ENCODE peak calls at places on chromosomes 6 and 20, in ten cellular contexts. B is B cell, T is upper lobe of right lung, O is kidney epithelial cell, Z is NB4, W is BJ, K is H9, P is GM13976, U is PC-9, A is cardiac muscle cell. C is an unnamed sample.

GRCh38 chr20:10958279-10958678 is 284.5 kb upstream of the JAG1 start:
- DNase-seq in B (no peak), T (no peak), O (no peak), Z (no peak), W (no peak), K (no peak), P (no peak), U (no peak), A (no peak), C (no peak)

GRCh38 chr6:23446394-23447001 is 679.5 kb upstream of the NRSN1 start:
- DNase-seq in B (no peak), T (no peak), O (peak), Z (peak), W (peak), K (no peak), P (no peak), U (no peak), A (peak), C (peak)

GRCh38 chr6:44849829-44850228 is 462.3 kb downstream of the CDC5L start:
- DNase-seq in B (no peak), T (no peak), O (no peak), Z (no peak), W (no peak), K (no peak), P (no peak), U (no peak), A (no peak), C (no peak)

GRCh38 chr6:1312444-1313363 is 806 bp downstream of the FOXQ1 start:
- DNase-seq in B (peak), T (peak), O (no peak), Z (peak), W (no peak), K (peak), P (peak), U (peak), A (no peak), C (peak)

GRCh38 chr20:36017034-36017951 is 48.9 kb downstream of the CNBD2 start:
- DNase-seq in B (no peak), T (peak), O (peak), Z (no peak), W (peak), K (no peak), P (no peak), U (peak), A (peak), C (no peak)

GRCh38 chr6:26743157-26743821 is 83.7 kb upstream of the ZNF322 start:
- DNase-seq in B (no peak), T (no peak), O (no peak), Z (peak), W (no peak), K (peak), P (peak), U (peak), A (peak), C (peak)

GRCh38 chr20:53865905-53866786 is 204.2 kb downstream of the BCAS1 start:
- DNase-seq in B (no peak), T (no peak), O (no peak), Z (peak), W (no peak), K (peak), P (no peak), U (peak), A (peak), C (peak)

GRCh38 chr6:163620101-163620500 is 205.6 kb downstream of the QKI start:
- DNase-seq in B (no peak), T (no peak), O (no peak), Z (no peak), W (no peak), K (no peak), P (no peak), U (no peak), A (no peak), C (no peak)

GRCh38 chr20:20010639-20011500 is 6.3 kb upstream of the NAA20 start:
- DNase-seq in B (no peak), T (no peak), O (peak), Z (no peak), W (peak), K (no peak), P (no peak), U (peak), A (peak), C (no peak)

GRCh38 chr20:5430670-5431069 is 113.9 kb upstream of the PROKR2 start:
- DNase-seq in B (no peak), T (no peak), O (no peak), Z (no peak), W (no peak), K (no peak), P (no peak), U (no peak), A (no peak), C (no peak)
- TF ChIP-seq CTCF in B (no peak), T (no peak), O (peak), Z (no peak), W (no peak), K (peak), P (no peak), U (no peak), A (no peak), C (no peak)

GRCh38 chr6:98539669-98540207 is 294.6 kb upstream of the POU3F2 start:
- DNase-seq in B (no peak), T (no peak), O (no peak), Z (no peak), W (no peak), K (no peak), P (no peak), U (no peak), A (no peak), C (no peak)
- TF ChIP-seq CTCF in B (no peak), T (no peak), O (no peak), Z (no peak), W (no peak), K (peak), P (no peak), U (no peak), A (no peak), C (no peak)

GRCh38 chr6:140360651-140361050 is 986.2 kb upstream of the CITED2 start:
- DNase-seq in B (no peak), T (no peak), O (peak), Z (no peak), W (no peak), K (no peak), P (no peak), U (no peak), A (no peak), C (no peak)
- TF ChIP-seq CTCF in B (no peak), T (no peak), O (no peak), Z (no peak), W (no peak), K (no peak), P (no peak), U (no peak), A (no peak), C (no peak)

DNA sequence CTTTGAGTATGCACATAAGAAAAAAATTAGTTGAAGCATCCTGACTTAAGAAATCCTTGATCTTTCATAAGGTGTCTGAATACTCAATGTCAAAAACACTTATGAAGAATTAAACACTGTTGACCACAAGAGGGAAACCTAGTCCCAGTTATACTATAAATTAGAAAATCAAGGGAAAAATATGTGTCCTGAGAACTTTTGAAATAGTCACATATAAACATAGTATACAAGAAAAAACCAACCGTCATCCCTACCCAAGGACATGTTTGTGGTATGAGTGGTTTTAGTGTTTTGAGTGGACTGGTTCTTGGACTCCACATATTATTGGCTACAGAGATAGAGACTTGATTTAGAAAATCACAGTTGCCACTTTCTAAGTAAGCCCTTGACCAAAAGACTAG is 7.6 kb upstream of the HLA-DRA start:
- DNase-seq in B (no peak), T (no peak), O (no peak), Z (peak), W (no peak), K (no peak), P (no peak), U (no peak), A (peak), C (no peak)
- TF ChIP-seq CTCF in B (peak), T (peak), O (no peak), Z (no peak), W (no peak), K (peak), P (peak), U (peak), A (peak), C (peak)

DNA sequence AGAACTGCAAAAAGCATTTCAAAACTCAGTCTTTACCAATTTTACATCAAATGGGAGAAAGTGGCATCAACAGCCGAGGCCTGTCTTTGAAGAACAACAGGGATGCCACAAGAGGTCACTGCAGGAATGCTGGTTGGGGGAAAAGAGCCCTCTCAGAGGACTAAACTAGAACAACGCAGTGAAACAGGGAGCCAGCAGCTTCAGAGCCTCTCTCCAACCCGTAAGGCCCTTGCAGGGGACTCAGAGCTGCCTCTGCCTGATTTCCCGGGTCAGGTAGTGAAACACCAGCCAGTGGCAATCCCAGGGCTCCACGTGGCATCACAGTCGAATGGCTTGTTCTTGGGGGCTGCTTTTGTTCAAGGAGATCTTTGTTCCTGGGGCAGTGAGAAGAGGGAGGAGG is 55.0 kb upstream of the KCNK16 start:
- DNase-seq in B (no peak), T (no peak), O (peak), Z (peak), W (no peak), K (peak), P (peak), U (no peak), A (peak), C (peak)
- TF ChIP-seq CTCF in B (peak), T (peak), O (peak), Z (peak), W (peak), K (peak), P (peak), U (peak), A (peak), C (peak)

DNA sequence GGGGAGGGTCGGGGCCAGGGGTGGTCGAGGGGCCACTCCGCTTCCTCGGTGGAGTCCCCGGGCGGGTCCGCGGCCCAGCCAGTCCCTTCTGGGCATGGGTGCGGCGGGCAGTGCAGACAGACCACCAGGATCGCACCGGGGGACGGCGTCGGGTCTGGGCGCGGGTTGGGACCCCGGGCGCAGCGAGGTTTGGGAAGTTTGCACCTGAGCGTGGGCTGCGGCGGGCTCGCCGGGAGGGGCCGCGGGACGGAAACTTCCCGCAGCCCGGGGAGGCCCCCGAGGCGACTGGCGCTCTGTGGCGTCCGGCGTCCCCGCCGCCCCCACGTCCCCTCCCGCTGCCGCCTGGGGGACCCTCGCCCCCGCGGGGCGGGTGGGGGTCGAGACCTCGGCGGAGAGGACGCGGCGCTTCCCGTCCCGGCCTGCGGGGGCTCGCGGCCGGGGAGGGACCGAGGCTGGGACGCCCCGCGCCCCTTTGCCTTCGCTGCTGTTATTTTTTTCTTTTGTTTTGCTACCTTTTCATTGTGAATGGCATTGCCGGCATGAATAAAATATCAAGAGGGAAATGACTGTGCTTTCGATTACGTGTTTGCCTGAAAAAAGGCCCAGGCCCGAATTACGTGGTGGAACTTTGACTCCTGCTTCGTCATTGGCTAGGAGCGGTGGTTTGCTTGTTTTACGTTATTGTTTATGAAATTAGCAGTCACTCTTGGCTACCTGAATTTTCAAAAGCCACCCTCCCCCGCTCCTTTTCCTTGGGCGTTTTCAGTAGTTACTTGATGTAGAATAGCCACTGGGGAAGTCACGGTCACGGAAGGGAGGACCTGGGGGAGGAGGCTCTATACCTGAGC is 701 bp downstream of the SNX9 start:
- DNase-seq in B (peak), T (peak), O (peak), Z (peak), W (no peak), K (peak), P (peak), U (peak), A (peak), C (peak)
- TF ChIP-seq CTCF in B (no peak), T (no peak), O (no peak), Z (no peak), W (no peak), K (no peak), P (no peak), U (no peak), A (no peak), C (no peak)

DNA sequence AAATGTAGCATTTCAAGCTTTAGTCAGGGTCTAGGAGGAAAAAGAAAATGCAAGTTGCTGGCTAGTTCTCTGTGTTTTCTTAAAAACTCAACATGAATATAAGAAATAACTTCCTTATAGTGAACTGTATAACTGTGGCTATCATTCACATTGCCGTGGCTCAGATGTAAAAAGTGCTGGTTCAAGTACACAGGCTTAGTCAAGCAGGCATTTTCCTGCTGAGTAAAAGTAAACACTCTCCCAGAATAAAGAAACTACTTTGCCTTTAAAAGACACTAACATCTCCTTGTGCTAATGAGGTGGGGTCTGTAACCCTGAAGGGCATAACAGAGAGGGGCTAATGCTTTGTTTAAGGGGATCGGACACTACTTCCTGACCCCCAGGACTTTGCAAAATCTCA is 3.3 kb downstream of the ATP5F1E start:
- DNase-seq in B (no peak), T (no peak), O (no peak), Z (no peak), W (no peak), K (no peak), P (no peak), U (no peak), A (no peak), C (no peak)
- TF ChIP-seq CTCF in B (no peak), T (no peak), O (no peak), Z (no peak), W (no peak), K (no peak), P (no peak), U (no peak), A (no peak), C (no peak)

C was measured in nephron progenitor cell.